ENCODE peak calls at places on chromosomes 12 and 14, in five cellular contexts. V, C, I, N and G are unnamed samples.

GRCh38 chr14:63174760-63175191 is 29.5 kb upstream of the RHOJ start:
- DNase-seq in V (peak), C (peak), I (peak), N (no peak), G (no peak)

GRCh38 chr14:22973217-22974032 is 8.9 kb downstream of the AJUBA start:
- DNase-seq in V (peak), C (peak), I (peak), N (no peak), G (no peak)

GRCh38 chr14:76101384-76101783 is 50.3 kb upstream of the GPATCH2L start:
- DNase-seq in V (no peak), C (no peak), I (no peak), N (no peak), G (no peak)

GRCh38 chr12:115956674-115957073 is 320.8 kb downstream of the MED13L start:
- DNase-seq in V (no peak), C (no peak), I (no peak), N (no peak), G (no peak)

GRCh38 chr14:93970967-93971634 is 5.3 kb downstream of the ASB2 start:
- DNase-seq in V (no peak), C (no peak), I (no peak), N (peak), G (peak)

GRCh38 chr14:64566651-64567122 is 16.9 kb downstream of the PPP1R36 start:
- DNase-seq in V (peak), C (no peak), I (no peak), N (no peak), G (no peak)

GRCh38 chr12:123237646-123238329 is 4.6 kb downstream of the MTRFR start:
- DNase-seq in V (peak), C (peak), I (peak), N (peak), G (no peak)

GRCh38 chr14:94101748-94102147 is 8.8 kb upstream of the IFI27 start:
- DNase-seq in V (no peak), C (no peak), I (no peak), N (no peak), G (no peak)

GRCh38 chr12:22738945-22739344 is 114.0 kb downstream of the ETNK1 start:
- DNase-seq in V (peak), C (no peak), I (no peak), N (no peak), G (no peak)

GRCh38 chr12:46442239-46442638 is 69.7 kb upstream of the SLC38A2 start:
- DNase-seq in V (peak), C (no peak), I (no peak), N (no peak), G (no peak)

GRCh38 chr12:122067966-122068365 is 10.6 kb upstream of the MLXIP start:
- DNase-seq in V (peak), C (no peak), I (no peak), N (no peak), G (peak)

GRCh38 chr12:108773798-108774788 is 42.8 kb upstream of the CORO1C start:
- DNase-seq in V (peak), C (peak), I (peak), N (peak), G (no peak)

GRCh38 chr14:73833530-73834257 is 17.9 kb upstream of the PTGR2 start:
- DNase-seq in V (peak), C (peak), I (no peak), N (no peak), G (no peak)

GRCh38 chr14:54117401-54117800 is 160.8 kb upstream of the BMP4 start:
- DNase-seq in V (no peak), C (no peak), I (no peak), N (no peak), G (no peak)

GRCh38 chr14:90402009-90402408 is 5.2 kb downstream of the CALM1 start:
- DNase-seq in V (no peak), C (no peak), I (no peak), N (no peak), G (no peak)

GRCh38 chr12:110503432-110503831 is 1.3 kb downstream of the RAD9B start:
- DNase-seq in V (no peak), C (no peak), I (no peak), N (no peak), G (no peak)

GRCh38 chr12:110501378-110501721 is 561 bp downstream of the VPS29 start:
- DNase-seq in V (peak), C (no peak), I (peak), N (no peak), G (no peak)

GRCh38 chr12:110498984-110499706 is 2.8 kb downstream of the VPS29 start:
- DNase-seq in V (peak), C (no peak), I (no peak), N (no peak), G (no peak)

GRCh38 chr12:110502449-110502738 is 263 bp downstream of the RAD9B start:
- DNase-seq in V (no peak), C (no peak), I (no peak), N (no peak), G (no peak)

GRCh38 chr12:110501722-110502448 is at the start of the genes RAD9B and VPS29:
- DNase-seq in V (peak), C (peak), I (peak), N (peak), G (peak)
- TF ChIP-seq CTCF in V (no peak), C (no peak), I (no peak), N (no peak), G (no peak)

DNA sequence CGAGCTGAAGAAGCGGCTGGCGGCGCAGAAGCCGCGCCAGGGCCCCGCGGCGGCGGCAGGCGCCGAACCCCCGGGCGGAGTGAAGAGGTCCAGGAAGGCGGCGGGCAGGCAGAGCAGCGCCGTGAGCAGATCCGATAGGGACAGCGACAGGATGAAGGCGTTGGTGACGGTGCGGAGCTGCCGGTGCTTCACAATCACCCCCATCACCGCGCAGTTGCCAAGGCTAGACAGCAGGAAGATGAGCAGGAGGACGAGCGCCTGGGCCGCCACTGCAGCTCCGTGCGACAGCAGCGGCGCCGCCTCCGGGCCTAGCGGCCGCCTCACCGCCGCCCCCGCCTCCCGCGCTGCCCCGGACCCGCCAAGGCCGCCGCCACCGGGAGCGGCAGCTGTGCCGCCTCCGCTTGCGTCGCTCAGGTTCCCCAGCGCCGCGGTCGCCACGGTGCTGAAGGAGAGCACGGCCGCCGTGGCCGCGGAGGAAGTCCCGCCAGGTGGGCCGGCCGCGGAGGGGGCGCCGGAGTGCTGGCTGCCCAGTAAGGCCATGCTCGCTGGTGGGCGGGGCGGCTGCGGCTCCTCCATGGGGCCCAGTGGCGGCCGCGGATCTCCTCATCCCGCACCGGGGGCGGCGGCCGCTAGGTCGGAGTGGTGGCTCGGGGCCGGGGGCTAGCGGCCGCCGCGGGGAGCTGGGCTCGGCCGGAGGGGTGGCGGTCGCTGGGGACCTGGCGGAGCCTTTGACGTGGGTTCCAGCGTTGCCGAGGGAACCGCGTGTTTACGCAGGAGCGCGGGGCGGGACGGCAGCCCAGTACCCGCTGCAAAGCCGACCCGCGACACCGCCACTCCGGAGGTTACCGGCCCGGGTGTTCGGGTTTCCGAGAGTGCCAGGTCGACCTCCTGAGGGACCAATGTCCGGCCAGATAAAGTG is at the start of gene GPR135:
- DNase-seq in V (peak), C (peak), I (no peak), N (peak), G (no peak)
- TF ChIP-seq CTCF in V (no peak), C (no peak), I (no peak), N (no peak), G (no peak)

GRCh38 chr12:72136792-72137191 is 135.4 kb upstream of the TRHDE start:
- DNase-seq in V (no peak), C (no peak), I (no peak), N (no peak), G (no peak)

GRCh38 chr12:72139411-72139810 is 132.8 kb upstream of the TRHDE start:
- DNase-seq in V (no peak), C (no peak), I (no peak), N (no peak), G (no peak)

GRCh38 chr12:72134934-72135333 is 137.2 kb upstream of the TRHDE start:
- DNase-seq in V (no peak), C (no peak), I (no peak), N (no peak), G (no peak)

DNA sequence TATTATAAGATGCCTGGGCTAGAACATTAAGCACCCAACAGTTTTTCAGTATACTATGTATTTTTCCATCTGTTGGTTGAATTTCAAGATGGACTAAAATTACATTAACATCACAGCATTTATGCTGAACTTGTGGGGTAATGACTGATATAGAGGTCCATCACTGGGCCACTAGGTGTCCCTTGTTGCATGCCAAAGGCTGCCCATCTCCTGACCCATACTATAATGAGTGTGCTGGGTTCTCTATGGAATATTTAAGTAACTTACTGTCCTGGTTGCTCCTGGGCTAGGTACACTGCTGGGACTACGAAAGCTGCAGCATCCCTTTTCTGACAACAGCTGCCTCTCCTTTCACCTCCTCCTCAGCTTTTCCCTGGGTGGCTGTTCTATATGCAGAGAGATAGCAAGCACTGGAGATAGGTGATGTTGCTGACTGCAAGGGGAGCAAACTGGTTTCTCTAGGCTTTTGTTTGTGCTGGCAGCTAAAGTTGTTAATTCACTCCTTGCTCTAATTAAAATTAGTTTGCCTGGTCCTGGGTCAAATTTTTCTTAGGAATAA is 138.6 kb upstream of the TRHDE start:
- DNase-seq in V (no peak), C (no peak), I (no peak), N (no peak), G (no peak)
- TF ChIP-seq CTCF in V (no peak), C (no peak), I (no peak), N (no peak), G (no peak)

GRCh38 chr14:36097356-36097755 is 79.2 kb downstream of the PTCSC3 start:
- DNase-seq in V (no peak), C (no peak), I (no peak), N (no peak), G (no peak)

GRCh38 chr14:36105401-36105800 is 71.1 kb downstream of the PTCSC3 start:
- DNase-seq in V (no peak), C (no peak), I (no peak), N (no peak), G (no peak)

GRCh38 chr14:36094963-36095362 is 81.6 kb downstream of the PTCSC3 start:
- DNase-seq in V (no peak), C (no peak), I (no peak), N (peak), G (no peak)

GRCh38 chr14:36096090-36096489 is 80.4 kb downstream of the PTCSC3 start:
- DNase-seq in V (no peak), C (no peak), I (no peak), N (no peak), G (no peak)

DNA sequence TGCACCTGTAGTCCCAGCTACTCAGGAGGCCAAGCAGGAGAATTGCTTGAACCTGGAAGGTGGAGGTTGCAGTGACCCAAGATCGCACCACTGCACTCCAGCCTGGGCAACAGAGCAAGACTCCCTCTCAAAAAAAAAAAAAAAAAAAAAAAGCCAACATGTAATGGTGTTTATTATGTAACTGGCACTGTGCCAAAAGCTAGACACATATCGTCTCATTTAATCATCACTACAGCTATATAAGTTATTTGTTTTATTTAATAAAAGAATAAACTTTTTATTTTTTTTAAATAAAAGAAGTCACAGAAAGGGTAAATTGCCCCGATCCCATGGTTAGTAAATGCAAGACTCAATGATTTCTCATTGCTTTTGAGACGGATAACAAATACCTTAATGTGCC is 76.9 kb downstream of the PTCSC3 start:
- DNase-seq in V (no peak), C (no peak), I (no peak), N (no peak), G (no peak)
- TF ChIP-seq CTCF in V (no peak), C (no peak), I (no peak), N (no peak), G (no peak)

GRCh38 chr12:113314121-113314529 is 20.8 kb downstream of the SLC8B1 start:
- DNase-seq in V (no peak), C (no peak), I (no peak), N (no peak), G (no peak)

GRCh38 chr12:113315358-113315757 is 19.6 kb downstream of the SLC8B1 start:
- DNase-seq in V (no peak), C (no peak), I (no peak), N (no peak), G (no peak)

GRCh38 chr12:113306382-113306781 is 28.5 kb downstream of the SLC8B1 start:
- DNase-seq in V (no peak), C (no peak), I (no peak), N (no peak), G (no peak)

GRCh38 chr12:113305281-113305856 is 29.5 kb downstream of the SLC8B1 start:
- DNase-seq in V (no peak), C (no peak), I (no peak), N (no peak), G (no peak)

DNA sequence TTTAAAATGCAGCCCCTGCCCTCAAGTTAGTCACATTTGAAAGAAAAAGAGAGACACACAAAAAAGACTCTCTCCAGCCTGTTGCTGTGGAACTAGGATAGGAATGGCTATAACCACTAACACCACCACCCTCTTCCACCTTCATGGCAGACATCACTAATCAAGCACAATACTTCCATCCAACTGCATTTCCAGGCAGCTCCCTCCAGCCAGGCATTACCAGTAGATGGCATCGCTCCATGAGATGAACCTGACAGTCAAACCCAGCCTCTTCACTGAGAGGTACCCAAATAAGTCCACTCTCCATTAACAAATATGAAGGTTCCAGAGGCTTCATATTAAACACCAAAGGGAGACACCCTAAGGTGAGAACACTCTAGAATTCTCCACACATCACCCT is 24.4 kb downstream of the SLC8B1 start:
- DNase-seq in V (no peak), C (no peak), I (no peak), N (no peak), G (no peak)
- TF ChIP-seq CTCF in V (no peak), C (peak), I (peak), N (no peak), G (no peak)

GRCh38 chr14:24713404-24713803 is 79.4 kb upstream of the GZMB start:
- DNase-seq in V (no peak), C (no peak), I (no peak), N (no peak), G (no peak)

GRCh38 chr14:24710403-24711063 is 76.5 kb upstream of the GZMB start:
- DNase-seq in V (peak), C (peak), I (peak), N (no peak), G (no peak)

GRCh38 chr14:24712909-24713308 is 78.9 kb upstream of the GZMB start:
- DNase-seq in V (no peak), C (no peak), I (no peak), N (no peak), G (no peak)

GRCh38 chr14:24712374-24712773 is 78.4 kb upstream of the GZMB start:
- DNase-seq in V (no peak), C (no peak), I (no peak), N (no peak), G (no peak)

GRCh38 chr14:24715239-24715638 is 81.2 kb upstream of the GZMB start:
- DNase-seq in V (no peak), C (no peak), I (no peak), N (no peak), G (no peak)
- TF ChIP-seq CTCF in V (no peak), C (no peak), I (no peak), N (no peak), G (no peak)

DNA sequence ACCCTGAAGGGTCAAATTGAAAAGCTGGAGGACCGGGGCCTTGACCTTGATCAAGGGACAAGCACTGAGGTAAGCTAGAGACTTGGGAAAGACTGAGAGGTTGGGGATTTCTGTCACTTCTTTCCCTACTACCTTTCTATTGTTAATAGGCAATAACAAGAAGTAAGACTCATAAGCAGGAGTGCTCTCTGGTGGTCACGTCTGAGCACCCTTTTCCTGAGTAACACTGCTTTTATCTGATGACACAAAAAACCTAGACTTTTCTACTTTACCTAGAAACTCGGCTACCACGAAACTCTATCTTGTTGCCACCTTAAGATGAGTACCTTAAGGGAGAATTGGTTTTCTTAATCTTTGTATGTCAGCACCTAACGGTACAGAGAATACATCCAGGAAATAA is 35.5 kb upstream of the PPFIBP1 start:
- DNase-seq in V (no peak), C (no peak), I (no peak), N (no peak), G (no peak)
- TF ChIP-seq CTCF in V (no peak), C (no peak), I (no peak), N (no peak), G (no peak)

GRCh38 chr12:80413462-80413861 is 30.6 kb upstream of the PTPRQ start:
- DNase-seq in V (no peak), C (no peak), I (no peak), N (no peak), G (no peak)
- TF ChIP-seq CTCF in V (peak), C (no peak), I (peak), N (no peak), G (no peak)

GRCh38 chr12:57775563-57776246 is 3.3 kb downstream of the EEF1AKMT3 start:
- DNase-seq in V (no peak), C (no peak), I (no peak), N (no peak), G (no peak)
- TF ChIP-seq CTCF in V (no peak), C (no peak), I (no peak), N (no peak), G (peak)